ENCODE peak calls at places on chromosome 12, in eight cellular contexts. Z is fibroblast of mammary gland, E is suprapubic skin, F is astrocyte of the spinal cord, R is right atrium auricular region, D is GM12864, W is Caco-2, O is tibial nerve. H is an unnamed sample.

GRCh38 chr12:89160716-89161123 is 191.6 kb downstream of the DUSP6 start:
- DNase-seq in F (peak), D (no peak), W (no peak), R (peak), Z (peak), O (no peak), E (peak), H (peak)

GRCh38 chr12:700061-700460 is 36.8 kb upstream of the NINJ2 start:
- DNase-seq in F (no peak), D (no peak), E (no peak), O (no peak), Z (no peak), W (no peak), R (no peak), H (no peak)

GRCh38 chr12:52310622-52311281 is 10.4 kb downstream of the KRT83 start:
- DNase-seq in D (no peak), O (no peak), Z (no peak), R (no peak), W (no peak), F (no peak), E (no peak), H (peak)

GRCh38 chr12:25653487-25654175 is 100.5 kb upstream of the LMNTD1 start:
- DNase-seq in R (no peak), Z (no peak), D (no peak), E (no peak), O (no peak), F (no peak), W (no peak), H (no peak)

GRCh38 chr12:96402061-96402460 is 1.8 kb upstream of the CDK17 start:
- DNase-seq in W (no peak), R (no peak), E (no peak), F (no peak), O (no peak), Z (no peak), D (no peak), H (no peak)

GRCh38 chr12:2154050-2154449 is 101.3 kb downstream of the CACNA1C start:
- DNase-seq in O (no peak), Z (peak), D (no peak), R (peak), F (peak), E (no peak), W (no peak), H (peak)

GRCh38 chr12:18468521-18469075 is 207.3 kb downstream of the PIK3C2G start:
- DNase-seq in D (no peak), W (no peak), E (no peak), Z (peak), R (no peak), O (no peak), F (peak), H (peak)

GRCh38 chr12:29807125-29807524 is 23.4 kb upstream of the TMTC1 start:
- DNase-seq in O (no peak), W (no peak), Z (peak), E (no peak), F (peak), D (no peak), R (no peak), H (no peak)

GRCh38 chr12:15629108-15629507 is 160.1 kb downstream of the EPS8 start:
- DNase-seq in R (peak), D (no peak), Z (peak), O (peak), F (peak), W (peak), E (no peak), H (peak)

GRCh38 chr12:48768147-48768546 is 20.7 kb downstream of the ADCY6 start:
- DNase-seq in R (no peak), Z (no peak), W (no peak), F (no peak), O (no peak), E (no peak), D (no peak), H (no peak)

GRCh38 chr12:10941916-10942607 is 3.0 kb upstream of the TAS2R14 start:
- DNase-seq in R (no peak), F (no peak), D (no peak), W (peak), O (no peak), Z (no peak), E (no peak), H (no peak)

GRCh38 chr12:30485230-30485890 is 210.3 kb downstream of the IPO8 start:
- DNase-seq in W (no peak), F (no peak), O (no peak), D (no peak), Z (no peak), E (no peak), R (no peak), H (no peak)

GRCh38 chr12:123264642-123265041 is 7.0 kb downstream of the CDK2AP1 start:
- DNase-seq in Z (no peak), O (no peak), R (no peak), D (no peak), E (no peak), W (no peak), F (no peak), H (no peak)

GRCh38 chr12:123867141-123867540 is 105.0 kb downstream of the DNAH10 start:
- DNase-seq in D (no peak), W (peak), O (no peak), R (no peak), E (no peak), F (no peak), Z (no peak), H (no peak)

GRCh38 chr12:112166051-112167015 is 41.0 kb downstream of the TRAFD1 start:
- DNase-seq in E (no peak), O (no peak), F (no peak), W (peak), R (no peak), D (no peak), Z (no peak), H (no peak)

GRCh38 chr12:57224973-57225679 is 4.4 kb upstream of the SHMT2 start:
- DNase-seq in F (no peak), W (no peak), Z (no peak), O (no peak), D (no peak), E (no peak), R (no peak), H (no peak)

GRCh38 chr12:27969901-27970390 is 2.6 kb downstream of the PTHLH start:
- DNase-seq in R (no peak), E (peak), D (peak), Z (peak), F (peak), W (peak), O (peak), H (peak)
- TF ChIP-seq CTCF in R (no peak), E (no peak), D (no peak), Z (no peak), F (no peak), W (peak), O (no peak), H (no peak)

GRCh38 chr12:8661751-8662150 is 875 bp downstream of the MFAP5 start:
- DNase-seq in R (no peak), D (no peak), Z (no peak), O (no peak), E (no peak), W (no peak), F (no peak), H (peak)
- H3K4me3 ChIP-seq in R (peak), D (no peak), Z (no peak), O (peak), E (peak), W (no peak), F (no peak), H (peak)

GRCh38 chr12:116577149-116577548 is 18.0 kb downstream of the MAP1LC3B2 start:
- DNase-seq in Z (peak), R (no peak), O (no peak), D (no peak), F (no peak), E (no peak), W (no peak), H (no peak)

GRCh38 chr12:116583284-116583683 is 24.1 kb downstream of the MAP1LC3B2 start:
- DNase-seq in E (no peak), F (no peak), R (no peak), Z (no peak), O (no peak), W (no peak), D (no peak), H (no peak)

GRCh38 chr12:116582610-116583009 is 23.4 kb downstream of the MAP1LC3B2 start:
- DNase-seq in D (no peak), W (no peak), O (no peak), E (no peak), R (no peak), F (peak), Z (peak), H (no peak)

GRCh38 chr12:116578051-116578450 is 18.9 kb downstream of the MAP1LC3B2 start:
- DNase-seq in E (no peak), F (no peak), R (no peak), W (no peak), D (no peak), O (no peak), Z (no peak), H (no peak)
- TF ChIP-seq CTCF in E (no peak), F (no peak), R (no peak), W (no peak), D (no peak), O (no peak), Z (no peak), H (no peak)

GRCh38 chr12:6751767-6752166 is 1.2 kb downstream of the MLF2 start:
- DNase-seq in E (no peak), O (no peak), D (no peak), R (no peak), Z (no peak), F (no peak), W (no peak), H (no peak)
- H3K4me3 ChIP-seq in E (peak), O (no peak), D (peak), R (peak), Z (peak), F (peak), W (peak), H (peak)

DNA sequence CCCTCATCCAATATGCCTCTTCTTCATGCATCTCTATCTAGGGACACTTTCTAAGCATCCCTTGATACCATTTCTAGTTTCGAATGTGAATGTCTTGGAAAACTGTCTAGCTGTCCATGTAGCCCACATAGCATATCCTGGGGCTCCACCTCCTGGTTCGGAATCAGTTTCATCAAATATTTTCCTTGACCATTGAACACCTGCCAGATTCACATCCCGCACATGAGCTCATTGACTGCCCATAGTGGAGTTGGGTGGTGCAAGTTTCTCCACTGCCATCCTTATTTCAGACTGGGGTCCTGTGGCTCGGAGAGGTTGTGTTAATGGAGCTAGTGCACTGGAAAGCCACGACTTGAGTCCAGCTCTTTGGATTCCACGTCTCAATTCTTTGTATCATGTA is 58.6 kb upstream of the TMEM263 start:
- DNase-seq in R (no peak), F (peak), E (no peak), D (no peak), O (no peak), Z (peak), W (no peak), H (no peak)
- TF ChIP-seq CTCF in R (no peak), F (no peak), E (no peak), D (no peak), O (no peak), Z (peak), W (peak), H (no peak)